ENCODE peak calls at places on chromosome 15, in five cellular contexts. S is SK-N-SH, H is K562, A is HCT116, M is GM12878. B is an unnamed sample.

GRCh38 chr15:31173790-31174450 is 72.4 kb upstream of the TRPM1 start:
- DNase-seq in S (no peak), H (no peak), A (no peak), M (no peak), B (no peak)

GRCh38 chr15:70277556-70277955 is 179.8 kb upstream of the TLE3 start:
- DNase-seq in S (no peak), H (no peak), A (no peak), M (no peak), B (no peak)

GRCh38 chr15:85725564-85725963 is 69.2 kb downstream of the KLHL25 start:
- DNase-seq in S (no peak), H (no peak), A (no peak), M (no peak), B (no peak)

GRCh38 chr15:42494998-42495360 is 455 bp upstream of the SNAP23 start:
- DNase-seq in S (peak; percentile 27), H (peak; percentile 46), A (no peak), M (no peak), B (no peak)

GRCh38 chr15:84750583-84751092 is 2.2 kb downstream of the ZNF592 start:
- DNase-seq in S (no peak), H (peak; percentile 74), A (no peak), M (no peak), B (no peak)

GRCh38 chr15:76384409-76384808 is 47.8 kb downstream of the ISL2 start:
- DNase-seq in S (no peak), H (no peak), A (no peak), M (no peak), B (no peak)

GRCh38 chr15:101718896-101719295 is 5.4 kb downstream of the TARS3 start:
- DNase-seq in S (no peak), H (no peak), A (no peak), M (no peak), B (no peak)

GRCh38 chr15:44250566-44250965 is 38.0 kb upstream of the GOLM2 start:
- DNase-seq in S (no peak), H (no peak), A (no peak), M (no peak), B (no peak)

GRCh38 chr15:68210821-68211655 is 5.9 kb upstream of the CALML4 start:
- DNase-seq in S (peak; percentile 94), H (peak; percentile 61), A (no peak), M (no peak), B (peak; percentile 42)

GRCh38 chr15:68316061-68316804 is 38.7 kb downstream of the FEM1B start:
- DNase-seq in S (no peak), H (peak; percentile 45), A (no peak), M (no peak), B (peak; percentile 27)

GRCh38 chr15:25787855-25788521 is 75.1 kb downstream of the ATP10A start:
- DNase-seq in S (no peak), H (peak; percentile 7), A (no peak), M (no peak), B (no peak)

GRCh38 chr15:25789616-25790002 is 73.5 kb downstream of the ATP10A start:
- DNase-seq in S (no peak), H (no peak), A (no peak), M (no peak), B (no peak)

GRCh38 chr15:25789206-25789605 is 73.9 kb downstream of the ATP10A start:
- DNase-seq in S (no peak), H (no peak), A (no peak), M (no peak), B (no peak)

GRCh38 chr15:25792128-25792527 is 71.0 kb downstream of the ATP10A start:
- DNase-seq in S (no peak), H (no peak), A (no peak), M (no peak), B (no peak)

DNA sequence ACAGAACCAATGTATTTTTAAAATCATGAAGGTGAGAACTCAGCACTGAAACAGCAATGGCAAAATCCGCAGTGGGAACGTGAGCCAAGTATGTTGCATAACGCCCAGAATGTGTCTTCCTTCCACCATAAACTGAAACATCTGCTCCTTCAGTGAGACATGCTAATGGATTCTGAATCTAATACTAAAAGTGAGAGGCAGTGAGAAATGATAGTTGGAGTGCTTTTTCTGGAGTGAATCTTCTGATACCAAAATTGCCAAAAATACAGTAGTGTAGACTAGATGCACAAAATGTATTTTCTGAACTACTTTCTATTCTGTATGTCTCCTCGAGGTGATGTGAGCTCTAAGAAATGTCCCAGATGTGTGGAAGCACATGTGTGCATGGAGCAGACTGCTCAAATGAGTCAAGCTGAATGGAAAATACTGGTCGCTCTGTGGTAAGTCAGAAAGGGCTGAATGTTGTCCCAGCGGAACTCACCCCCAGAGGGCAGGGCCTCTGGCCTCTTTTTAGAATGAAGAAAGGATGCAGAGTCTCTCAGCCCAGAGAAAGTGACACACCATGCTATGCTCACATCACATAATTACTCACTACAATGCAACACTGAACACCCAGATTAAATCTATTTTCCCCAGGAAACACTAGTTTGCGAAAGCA is 73.0 kb downstream of the ATP10A start:
- DNase-seq in S (no peak), H (no peak), A (no peak), M (no peak), B (no peak)
- TF ChIP-seq YY1 in S (no peak), H (no peak), A (no peak), M (no peak), B (no peak)

GRCh38 chr15:95932676-95933075 is 397.8 kb upstream of the NR2F2 start:
- DNase-seq in S (no peak), H (no peak), A (peak; percentile 19), M (no peak), B (no peak)

GRCh38 chr15:95929232-95929846 is 401.2 kb upstream of the NR2F2 start:
- DNase-seq in S (no peak), H (peak; percentile 96), A (no peak), M (peak; percentile 48), B (no peak)

GRCh38 chr15:95930659-95931375 is 399.7 kb upstream of the NR2F2 start:
- DNase-seq in S (no peak), H (peak; percentile 71), A (no peak), M (no peak), B (no peak)

GRCh38 chr15:95931619-95932018 is 398.9 kb upstream of the NR2F2 start:
- DNase-seq in S (no peak), H (no peak), A (no peak), M (no peak), B (no peak)

DNA sequence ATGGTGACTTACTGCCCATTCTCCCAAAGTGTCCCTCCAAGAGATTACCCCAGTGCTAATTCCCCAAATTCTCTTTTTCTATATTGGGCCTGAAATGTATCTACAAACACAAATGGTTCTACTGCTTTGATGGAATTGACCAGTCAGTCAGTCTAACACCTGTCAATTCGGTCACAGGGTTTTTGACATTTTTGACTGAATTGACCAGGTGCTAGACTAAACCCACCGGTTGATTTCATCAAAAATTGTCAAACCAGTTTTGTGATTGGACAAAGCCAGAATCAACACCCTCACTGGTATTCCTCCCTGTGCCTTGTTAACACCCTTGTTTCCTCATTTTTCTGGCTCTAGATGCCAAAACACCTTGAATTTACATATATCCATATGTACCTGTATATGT is 398.4 kb upstream of the NR2F2 start:
- DNase-seq in S (no peak), H (no peak), A (no peak), M (no peak), B (no peak)
- TF ChIP-seq YY1 in S (no peak), H (no peak), A (no peak), M (no peak), B (no peak)

GRCh38 chr15:75227663-75228280 is 26.1 kb downstream of the C15orf39 start:
- DNase-seq in S (no peak), H (no peak), A (no peak), M (no peak), B (no peak)
- TF ChIP-seq YY1 in S (no peak), H (no peak), A (no peak), M (no peak), B (no peak)

GRCh38 chr15:87919064-87919463 is 337.5 kb downstream of the NTRK3 start:
- DNase-seq in S (no peak), H (no peak), A (no peak), M (no peak), B (no peak)

GRCh38 chr15:87929835-87930234 is 326.7 kb downstream of the NTRK3 start:
- DNase-seq in S (no peak), H (peak; percentile 9), A (no peak), M (no peak), B (no peak)

GRCh38 chr15:87924433-87924832 is 332.1 kb downstream of the NTRK3 start:
- DNase-seq in S (no peak), H (no peak), A (no peak), M (no peak), B (no peak)
- TF ChIP-seq YY1 in S (no peak), H (no peak), A (no peak), M (no peak), B (no peak)

GRCh38 chr15:63344737-63345390 is 36.8 kb downstream of the CA12 start:
- DNase-seq in S (no peak), H (peak; percentile 44), A (no peak), M (no peak), B (no peak)
- TF ChIP-seq YY1 in S (no peak), H (no peak), A (no peak), M (no peak), B (no peak)

DNA sequence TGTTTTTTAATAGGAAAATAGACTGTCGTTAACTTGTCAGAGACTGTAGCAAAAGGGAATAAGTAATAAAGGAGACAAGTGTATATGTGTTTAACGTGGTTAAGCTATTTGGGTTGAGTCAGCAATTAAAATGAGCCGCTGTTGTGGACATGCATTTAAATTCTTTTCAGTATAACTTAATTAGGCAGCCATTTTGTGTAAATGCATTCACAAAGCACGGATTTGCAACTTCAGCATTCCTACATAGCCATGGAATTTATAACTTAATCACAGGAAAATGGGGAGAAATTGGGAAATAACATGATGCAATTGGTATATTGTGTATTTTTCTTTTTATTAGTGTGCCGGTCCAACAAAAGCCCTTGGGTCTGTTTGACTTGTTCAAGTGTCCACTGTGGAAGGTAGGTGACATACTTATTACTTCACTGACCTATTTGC is 27.9 kb downstream of the USP3 start:
- DNase-seq in S (no peak), H (no peak), A (no peak), M (no peak), B (no peak)
- TF ChIP-seq YY1 in S (peak; percentile 14), H (no peak), A (no peak), M (peak; percentile 29), B (no peak)

GRCh38 chr15:63349156-63349555 is 32.5 kb downstream of the CA12 start:
- DNase-seq in S (no peak), H (no peak), A (no peak), M (no peak), B (no peak)

GRCh38 chr15:63350178-63350621 is 31.4 kb downstream of the CA12 start:
- DNase-seq in S (no peak), H (no peak), A (no peak), M (no peak), B (no peak)

GRCh38 chr15:63352808-63353207 is 28.8 kb downstream of the CA12 start:
- DNase-seq in S (no peak), H (no peak), A (no peak), M (no peak), B (no peak)

GRCh38 chr15:63349621-63350020 is 32.0 kb downstream of the CA12 start:
- DNase-seq in S (no peak), H (no peak), A (no peak), M (no peak), B (no peak)

GRCh38 chr15:63351170-63351569 is 30.5 kb downstream of the CA12 start:
- DNase-seq in S (no peak), H (no peak), A (no peak), M (no peak), B (no peak)
- TF ChIP-seq YY1 in S (no peak), H (no peak), A (no peak), M (no peak), B (no peak)

GRCh38 chr15:99909914-99910313 is 176.7 kb upstream of the LYSMD4 start:
- DNase-seq in S (no peak), H (peak; percentile 29), A (peak; percentile 38), M (no peak), B (peak; percentile 20)
- TF ChIP-seq YY1 in S (no peak), H (no peak), A (no peak), M (no peak), B (no peak)